ENCODE peak calls at places on chromosomes 12 and 14, in seven cellular contexts. One of them, this sample, is unnamed.

GRCh38 chr14:34722723-34723545 is 8.5 kb upstream of the CFL2 start:
- DNase-seq in iris pigment epithelial cell: peak; percentile 51
- DNase-seq in NCI-H1048: peak; percentile 11
- DNase-seq in fibroblast of lung: peak; percentile 73
- DNase-seq in SW480: peak; percentile 55
- DNase-seq in foreskin melanocyte: peak; percentile 56
- DNase-seq in colonic mucosa: peak; percentile 33
- DNase-seq in this sample: peak; percentile 54

GRCh38 chr12:5716221-5716620 is 228.8 kb downstream of the ANO2 start:
- DNase-seq in iris pigment epithelial cell: no peak
- DNase-seq in colonic mucosa: peak; percentile 38
- DNase-seq in fibroblast of lung: peak; percentile 22
- DNase-seq in SW480: no peak
- DNase-seq in NCI-H1048: no peak
- DNase-seq in foreskin melanocyte: no peak
- DNase-seq in this sample: peak; percentile 90

GRCh38 chr14:76525106-76525825 is 149.3 kb downstream of the ESRRB start:
- DNase-seq in foreskin melanocyte: no peak
- DNase-seq in colonic mucosa: no peak
- DNase-seq in iris pigment epithelial cell: no peak
- DNase-seq in SW480: no peak
- DNase-seq in fibroblast of lung: no peak
- DNase-seq in NCI-H1048: no peak
- DNase-seq in this sample: no peak

GRCh38 chr14:28375295-28375694 is 391.3 kb upstream of the FOXG1 start:
- DNase-seq in NCI-H1048: peak; percentile 26
- DNase-seq in colonic mucosa: no peak
- DNase-seq in iris pigment epithelial cell: peak; percentile 60
- DNase-seq in fibroblast of lung: peak; percentile 23
- DNase-seq in SW480: no peak
- DNase-seq in foreskin melanocyte: no peak
- DNase-seq in this sample: no peak

GRCh38 chr14:49160983-49161382 is 425.2 kb downstream of the RPS29 start:
- DNase-seq in foreskin melanocyte: no peak
- DNase-seq in iris pigment epithelial cell: no peak
- DNase-seq in SW480: no peak
- DNase-seq in colonic mucosa: no peak
- DNase-seq in fibroblast of lung: no peak
- DNase-seq in NCI-H1048: no peak
- DNase-seq in this sample: no peak

GRCh38 chr12:112116232-112117060 is 7.9 kb upstream of the NAA25 start:
- DNase-seq in NCI-H1048: no peak
- DNase-seq in foreskin melanocyte: peak; percentile 29
- DNase-seq in iris pigment epithelial cell: peak; percentile 92
- DNase-seq in colonic mucosa: peak; percentile 58
- DNase-seq in fibroblast of lung: peak; percentile 48
- DNase-seq in SW480: peak; percentile 63
- DNase-seq in this sample: peak; percentile 55

GRCh38 chr14:100709956-100710284 is 16.8 kb upstream of the DLK1 start:
- DNase-seq in SW480: no peak
- DNase-seq in colonic mucosa: no peak
- DNase-seq in NCI-H1048: no peak
- DNase-seq in foreskin melanocyte: no peak
- DNase-seq in iris pigment epithelial cell: no peak
- DNase-seq in fibroblast of lung: no peak
- DNase-seq in this sample: no peak

GRCh38 chr12:123027726-123028445 is 47.4 kb downstream of the ARL6IP4 start:
- DNase-seq in iris pigment epithelial cell: no peak
- DNase-seq in colonic mucosa: no peak
- DNase-seq in foreskin melanocyte: no peak
- DNase-seq in NCI-H1048: no peak
- DNase-seq in SW480: no peak
- DNase-seq in fibroblast of lung: no peak
- DNase-seq in this sample: no peak

GRCh38 chr14:21454843-21455550 is 926 bp downstream of the CHD8 start:
- DNase-seq in colonic mucosa: no peak
- DNase-seq in NCI-H1048: no peak
- DNase-seq in SW480: no peak
- DNase-seq in fibroblast of lung: no peak
- DNase-seq in iris pigment epithelial cell: peak; percentile 19
- DNase-seq in foreskin melanocyte: no peak
- DNase-seq in this sample: peak; percentile 32

GRCh38 chr14:100589071-100589759 is 2.0 kb upstream of the BEGAIN start:
- DNase-seq in foreskin melanocyte: no peak
- DNase-seq in fibroblast of lung: no peak
- DNase-seq in NCI-H1048: no peak
- DNase-seq in iris pigment epithelial cell: no peak
- DNase-seq in colonic mucosa: no peak
- DNase-seq in SW480: no peak
- DNase-seq in this sample: no peak

GRCh38 chr12:23550753-23551152 is 398.7 kb downstream of the SOX5 start:
- DNase-seq in iris pigment epithelial cell: no peak
- DNase-seq in foreskin melanocyte: no peak
- DNase-seq in colonic mucosa: no peak
- DNase-seq in fibroblast of lung: no peak
- DNase-seq in NCI-H1048: no peak
- DNase-seq in SW480: no peak
- DNase-seq in this sample: peak; percentile 9

GRCh38 chr12:51590347-51591019 is 550 bp upstream of the SCN8A start:
- DNase-seq in SW480: peak; percentile 81
- DNase-seq in NCI-H1048: peak; percentile 63
- DNase-seq in colonic mucosa: peak; percentile 72
- DNase-seq in iris pigment epithelial cell: peak; percentile 49
- DNase-seq in foreskin melanocyte: no peak
- DNase-seq in fibroblast of lung: peak; percentile 60
- DNase-seq in this sample: peak; percentile 7

GRCh38 chr12:61011767-61012423 is 1248.3 kb upstream of the USP15 start:
- DNase-seq in iris pigment epithelial cell: no peak
- DNase-seq in NCI-H1048: no peak
- DNase-seq in foreskin melanocyte: no peak
- DNase-seq in SW480: no peak
- DNase-seq in colonic mucosa: no peak
- DNase-seq in fibroblast of lung: no peak
- DNase-seq in this sample: no peak

GRCh38 chr12:115752913-115753726 is 524.4 kb downstream of the MED13L start:
- DNase-seq in foreskin melanocyte: peak; percentile 44
- DNase-seq in fibroblast of lung: peak; percentile 87
- DNase-seq in SW480: peak; percentile 59
- DNase-seq in iris pigment epithelial cell: peak; percentile 70
- DNase-seq in colonic mucosa: peak; percentile 36
- DNase-seq in NCI-H1048: no peak
- DNase-seq in this sample: peak; percentile 39

GRCh38 chr12:64876388-64877071 is 52.1 kb downstream of the TBC1D30 start:
- DNase-seq in foreskin melanocyte: no peak
- DNase-seq in NCI-H1048: no peak
- DNase-seq in SW480: no peak
- DNase-seq in colonic mucosa: no peak
- DNase-seq in iris pigment epithelial cell: no peak
- DNase-seq in fibroblast of lung: no peak
- DNase-seq in this sample: no peak

GRCh38 chr14:89598548-89599186 is 181.6 kb upstream of the FOXN3 start:
- DNase-seq in SW480: peak; percentile 36
- DNase-seq in NCI-H1048: no peak
- DNase-seq in foreskin melanocyte: peak; percentile 4
- DNase-seq in colonic mucosa: no peak
- DNase-seq in fibroblast of lung: peak; percentile 50
- DNase-seq in iris pigment epithelial cell: peak; percentile 22
- DNase-seq in this sample: peak; percentile 18

GRCh38 chr12:80056232-80056631 is 43.1 kb upstream of the OTOGL start:
- DNase-seq in iris pigment epithelial cell: no peak
- DNase-seq in colonic mucosa: no peak
- DNase-seq in foreskin melanocyte: no peak
- DNase-seq in NCI-H1048: no peak
- DNase-seq in fibroblast of lung: no peak
- DNase-seq in SW480: no peak
- DNase-seq in this sample: no peak

GRCh38 chr12:80708535-80709328 is 1.3 kb downstream of the MYF6 start:
- DNase-seq in colonic mucosa: no peak
- DNase-seq in iris pigment epithelial cell: no peak
- DNase-seq in fibroblast of lung: peak; percentile 19
- DNase-seq in foreskin melanocyte: no peak
- DNase-seq in SW480: no peak
- DNase-seq in NCI-H1048: no peak
- DNase-seq in this sample: no peak

GRCh38 chr14:101234588-101234937 is 326.7 kb upstream of the DIO3 start:
- DNase-seq in foreskin melanocyte: no peak
- DNase-seq in iris pigment epithelial cell: no peak
- DNase-seq in colonic mucosa: no peak
- DNase-seq in NCI-H1048: no peak
- DNase-seq in fibroblast of lung: no peak
- DNase-seq in SW480: no peak
- DNase-seq in this sample: no peak

GRCh38 chr14:105155681-105156413 is 12.7 kb downstream of the JAG2 start:
- DNase-seq in colonic mucosa: no peak
- DNase-seq in iris pigment epithelial cell: no peak
- DNase-seq in NCI-H1048: no peak
- DNase-seq in fibroblast of lung: no peak
- DNase-seq in foreskin melanocyte: no peak
- DNase-seq in SW480: no peak
- DNase-seq in this sample: no peak

GRCh38 chr12:1896964-1897363 is 21.5 kb downstream of the CACNA2D4 start:
- DNase-seq in colonic mucosa: no peak
- DNase-seq in NCI-H1048: no peak
- DNase-seq in foreskin melanocyte: no peak
- DNase-seq in SW480: no peak
- DNase-seq in fibroblast of lung: no peak
- DNase-seq in iris pigment epithelial cell: no peak
- DNase-seq in this sample: no peak

GRCh38 chr14:60652674-60653387 is 3.6 kb upstream of the SIX1 start:
- DNase-seq in SW480: no peak
- DNase-seq in NCI-H1048: no peak
- DNase-seq in colonic mucosa: no peak
- DNase-seq in foreskin melanocyte: no peak
- DNase-seq in iris pigment epithelial cell: no peak
- DNase-seq in fibroblast of lung: no peak
- DNase-seq in this sample: no peak

GRCh38 chr14:21227981-21228380 is 41.3 kb downstream of the HNRNPC start:
- DNase-seq in SW480: no peak
- DNase-seq in iris pigment epithelial cell: no peak
- DNase-seq in fibroblast of lung: no peak
- DNase-seq in foreskin melanocyte: no peak
- DNase-seq in colonic mucosa: no peak
- DNase-seq in NCI-H1048: no peak
- DNase-seq in this sample: peak; percentile 94

GRCh38 chr12:21992823-21993222 is 51.6 kb upstream of the ABCC9 start:
- DNase-seq in fibroblast of lung: peak; percentile 8
- DNase-seq in foreskin melanocyte: no peak
- DNase-seq in SW480: no peak
- DNase-seq in NCI-H1048: no peak
- DNase-seq in iris pigment epithelial cell: no peak
- DNase-seq in colonic mucosa: peak; percentile 61
- DNase-seq in this sample: no peak

GRCh38 chr14:101857226-101857625 is 95.7 kb downstream of the PPP2R5C start:
- DNase-seq in fibroblast of lung: no peak
- DNase-seq in iris pigment epithelial cell: no peak
- DNase-seq in colonic mucosa: no peak
- DNase-seq in NCI-H1048: no peak
- DNase-seq in foreskin melanocyte: no peak
- DNase-seq in SW480: peak; percentile 28
- DNase-seq in this sample: no peak

GRCh38 chr12:3967556-3968160 is 94.5 kb upstream of the PARP11 start:
- DNase-seq in fibroblast of lung: no peak
- DNase-seq in NCI-H1048: no peak
- DNase-seq in foreskin melanocyte: no peak
- DNase-seq in iris pigment epithelial cell: no peak
- DNase-seq in SW480: peak; percentile 40
- DNase-seq in colonic mucosa: no peak
- DNase-seq in this sample: no peak

GRCh38 chr14:51419685-51420084 is 179.6 kb downstream of the TMX1 start:
- DNase-seq in SW480: peak; percentile 47
- DNase-seq in fibroblast of lung: no peak
- DNase-seq in foreskin melanocyte: no peak
- DNase-seq in NCI-H1048: no peak
- DNase-seq in iris pigment epithelial cell: no peak
- DNase-seq in colonic mucosa: no peak
- DNase-seq in this sample: no peak

GRCh38 chr14:84068288-84068687 is 1461.7 kb upstream of the FLRT2 start:
- DNase-seq in NCI-H1048: no peak
- DNase-seq in iris pigment epithelial cell: no peak
- DNase-seq in colonic mucosa: no peak
- DNase-seq in foreskin melanocyte: no peak
- DNase-seq in fibroblast of lung: no peak
- DNase-seq in SW480: no peak
- DNase-seq in this sample: no peak

GRCh38 chr14:67944605-67945004 is 125.0 kb downstream of the RAD51B start:
- DNase-seq in fibroblast of lung: no peak
- DNase-seq in SW480: no peak
- DNase-seq in colonic mucosa: no peak
- DNase-seq in iris pigment epithelial cell: peak; percentile 45
- DNase-seq in foreskin melanocyte: no peak
- DNase-seq in NCI-H1048: no peak
- DNase-seq in this sample: peak; percentile 37

GRCh38 chr14:77124345-77125274 is 17.0 kb downstream of the ZDHHC22 start:
- DNase-seq in foreskin melanocyte: no peak
- DNase-seq in SW480: no peak
- DNase-seq in NCI-H1048: no peak
- DNase-seq in iris pigment epithelial cell: peak; percentile 32
- DNase-seq in colonic mucosa: peak; percentile 46
- DNase-seq in fibroblast of lung: peak; percentile 27
- DNase-seq in this sample: no peak

GRCh38 chr12:46268349-46268616 is 560 bp downstream of the SLC38A1 start:
- DNase-seq in colonic mucosa: no peak
- DNase-seq in foreskin melanocyte: no peak
- DNase-seq in fibroblast of lung: no peak
- DNase-seq in SW480: no peak
- DNase-seq in iris pigment epithelial cell: peak; percentile 30
- DNase-seq in NCI-H1048: no peak
- DNase-seq in this sample: no peak